ENCODE peak calls at places on chromosomes 2 and 18, in four cellular contexts. A, D, Z and R are unnamed samples.

GRCh38 chr2:8394569-8395359 is 287.1 kb upstream of the ID2 start:
- DNase-seq in A (no peak), D (no peak), Z (no peak), R (no peak)

GRCh38 chr2:168992591-168993349 is 38.4 kb downstream of the ABCB11 start:
- DNase-seq in A (peak; percentile 49), D (no peak), Z (no peak), R (peak; percentile 40)

GRCh38 chr2:201150454-201151020 is 32.4 kb upstream of the CASP10 start:
- DNase-seq in A (no peak), D (no peak), Z (no peak), R (no peak)

GRCh38 chr18:6281874-6282273 is 132.8 kb downstream of the L3MBTL4 start:
- DNase-seq in A (no peak), D (no peak), Z (no peak), R (no peak)

GRCh38 chr2:194166818-194167217 is 1490.2 kb upstream of the SLC39A10 start:
- DNase-seq in A (peak; percentile 35), D (no peak), Z (no peak), R (peak; percentile 20)

GRCh38 chr18:40695526-40695925 is 1259.5 kb upstream of the PIK3C3 start:
- DNase-seq in A (no peak), D (no peak), Z (no peak), R (no peak)

GRCh38 chr2:165698621-165698946 is 95.5 kb downstream of the GALNT3 start:
- DNase-seq in A (peak; percentile 64), D (peak; percentile 26), Z (no peak), R (peak; percentile 58)

GRCh38 chr2:74877376-74877775 is 43.4 kb downstream of the HK2 start:
- DNase-seq in A (no peak), D (no peak), Z (no peak), R (no peak)

GRCh38 chr2:37344453-37345361 is at the start of gene QPCT:
- DNase-seq in A (peak; percentile 40), D (peak; percentile 43), Z (peak; percentile 75), R (no peak)

GRCh38 chr2:61443342-61444041 is 27.4 kb downstream of the USP34 start:
- DNase-seq in A (no peak), D (no peak), Z (no peak), R (no peak)

GRCh38 chr2:127665267-127665893 is 9.9 kb downstream of the LIMS2 start:
- DNase-seq in A (no peak), D (no peak), Z (no peak), R (no peak)

GRCh38 chr2:222307978-222308479 is 9.2 kb upstream of the PAX3 start:
- DNase-seq in A (no peak), D (no peak), Z (no peak), R (no peak)

GRCh38 chr2:76984359-76984758 is 537.8 kb downstream of the LRRTM4 start:
- DNase-seq in A (no peak), D (no peak), Z (no peak), R (no peak)

GRCh38 chr2:234631896-234632514 is 135.1 kb upstream of the ARL4C start:
- DNase-seq in A (no peak), D (no peak), Z (no peak), R (no peak)

GRCh38 chr2:113711857-113712256 is 44.6 kb downstream of the SLC35F5 start:
- DNase-seq in A (no peak), D (no peak), Z (no peak), R (no peak)

GRCh38 chr2:168320267-168320666 is 72.9 kb upstream of the STK39 start:
- DNase-seq in A (peak; percentile 43), D (no peak), Z (no peak), R (no peak)

GRCh38 chr2:31231571-31232287 is 2.2 kb upstream of the EHD3 start:
- DNase-seq in A (no peak), D (no peak), Z (no peak), R (no peak)
- H3K4me3 ChIP-seq in A (no peak overlapping the region), D (no peak overlapping the region), Z (no peak overlapping the region), R (no peak overlapping the region)

GRCh38 chr2:22683911-22684310 is 701.1 kb upstream of the KLHL29 start:
- DNase-seq in A (no peak), D (no peak), Z (no peak), R (no peak)
- TF ChIP-seq CTCF in A (no peak), D (no peak), Z (no peak), R (no peak)

GRCh38 chr2:231395188-231396057 is at the start of gene B3GNT7:
- DNase-seq in A (no peak), D (peak; percentile 68), Z (peak; percentile 80), R (no peak)
- H3K4me3 ChIP-seq in A (no peak within 1 kb of the TSS), D (peak within 1 kb of the TSS; percentile 40), Z (peak within 1 kb of the TSS; percentile 69), R (no peak within 1 kb of the TSS)

DNA sequence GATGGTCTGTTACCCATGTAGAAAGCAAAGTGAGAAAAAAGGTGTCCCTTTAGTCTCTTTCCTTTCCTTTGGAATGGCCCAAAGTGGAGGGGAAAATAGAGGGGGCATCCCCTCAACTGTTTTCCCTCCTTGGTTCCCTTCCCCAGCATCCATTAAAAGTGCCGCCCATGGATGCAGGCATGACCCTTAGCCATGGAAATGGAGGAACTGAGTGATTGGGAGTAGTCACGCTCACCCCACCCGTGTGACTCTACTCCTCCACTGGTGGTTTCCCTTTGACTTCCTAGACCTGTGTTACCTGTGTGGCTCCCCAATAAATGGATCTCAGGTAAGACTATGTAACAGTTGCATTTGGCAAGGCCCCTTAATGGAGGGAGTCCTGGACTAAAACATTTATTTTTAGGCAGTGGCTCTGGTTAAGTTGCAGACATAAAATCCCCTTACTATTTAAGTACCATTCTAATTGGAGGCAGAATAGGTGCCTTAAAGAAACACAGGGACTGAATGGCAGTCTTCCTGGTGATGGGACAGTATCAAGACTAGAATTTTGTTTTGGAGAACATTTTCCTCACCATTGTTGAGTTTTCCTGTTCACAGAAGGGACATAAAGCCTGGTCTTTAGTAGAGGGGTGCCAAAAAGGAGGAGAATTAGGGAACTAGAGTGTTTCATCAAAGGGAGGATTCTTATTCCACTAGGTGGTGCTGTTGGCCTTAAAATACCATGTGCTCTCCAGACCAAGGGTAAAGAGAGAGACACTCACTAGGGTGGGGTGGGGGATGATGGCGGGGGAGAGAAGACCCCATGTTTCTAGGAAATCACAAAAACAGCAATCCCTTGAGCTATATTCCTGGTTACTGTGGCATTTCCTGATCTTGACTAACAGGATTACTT is 25.7 kb upstream of the PLA2R1 start:
- DNase-seq in A (peak; percentile 42), D (no peak), Z (no peak), R (peak; percentile 56)
- TF ChIP-seq CTCF in A (peak; percentile 40), D (no peak), Z (no peak), R (peak; percentile 35)

GRCh38 chr2:68468801-68469200 is 1.4 kb downstream of the APLF start:
- DNase-seq in A (no peak), D (no peak), Z (no peak), R (no peak)
- H3K4me3 ChIP-seq in A (no peak overlapping the region), D (no peak overlapping the region), Z (no peak overlapping the region), R (no peak overlapping the region)

DNA sequence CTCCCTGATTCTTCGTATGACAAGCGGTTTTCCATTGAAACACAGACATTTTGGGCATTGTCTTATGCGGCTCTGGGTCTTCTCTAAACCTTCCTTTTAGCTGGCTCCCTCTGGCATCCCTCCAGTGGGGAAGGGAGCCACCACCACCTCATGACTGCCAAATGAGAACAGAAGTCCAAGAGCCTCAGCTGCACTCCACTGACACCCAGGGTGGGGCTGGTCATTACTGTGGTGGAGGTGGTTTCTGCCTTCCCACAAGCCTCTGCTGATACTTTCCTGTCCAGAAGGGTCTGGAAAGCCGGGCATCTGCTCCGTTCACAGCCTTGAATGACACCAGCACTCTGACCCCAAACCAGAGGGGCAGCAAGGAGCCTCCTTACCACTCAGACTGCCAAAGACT is 213.5 kb downstream of the ZNF516 start:
- DNase-seq in A (no peak), D (no peak), Z (no peak), R (no peak)
- TF ChIP-seq CTCF in A (no peak), D (no peak), Z (no peak), R (no peak)

DNA sequence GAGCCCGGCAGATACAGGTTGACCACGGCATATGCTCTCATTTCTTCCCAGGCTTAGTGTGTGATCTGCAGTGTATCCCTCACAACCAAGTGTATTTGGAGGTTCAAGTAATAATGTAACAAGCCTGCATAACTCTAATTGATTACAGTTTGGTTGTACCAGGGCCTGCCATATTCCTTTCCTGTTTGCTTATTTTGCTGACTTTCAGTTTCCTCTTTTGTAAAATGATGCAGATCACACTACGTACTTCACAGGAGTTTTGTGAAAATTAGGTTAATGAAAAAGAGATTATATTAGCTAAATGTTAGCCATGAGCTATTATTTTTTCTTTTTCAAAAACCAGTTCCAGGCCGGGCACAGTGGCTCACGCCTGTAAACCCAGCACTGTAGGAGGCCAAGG is 25.8 kb downstream of the SLC3A1 start:
- DNase-seq in A (no peak), D (no peak), Z (no peak), R (no peak)
- H3K4me3 ChIP-seq in A (no peak overlapping the region), D (no peak overlapping the region), Z (no peak overlapping the region), R (no peak overlapping the region)